ENCODE peak calls at places on chromosomes 4 and X, in seven cellular contexts. H, R, Q, Y, X, J and K are unnamed samples.

GRCh38 chr4:16659120-16659519 is 239.3 kb downstream of the LDB2 start:
- DNase-seq in H (no peak), X (no peak), R (no peak), Q (no peak), J (no peak), Y (no peak), K (no peak)

GRCh38 chr4:86924805-86925204 is 10.0 kb upstream of the AFF1 start:
- DNase-seq in Q (peak; percentile 79), J (no peak), X (peak; percentile 69), R (peak; percentile 65), H (no peak), Y (no peak), K (peak; percentile 50)

GRCh38 chrX:21412883-21413282 is 38.7 kb downstream of the CNKSR2 start:
- DNase-seq in R (no peak), X (peak; percentile 78), Y (no peak), Q (peak; percentile 26), H (no peak), J (no peak), K (peak; percentile 72)

GRCh38 chr4:89755210-89755609 is 81.8 kb downstream of the SNCA start:
- DNase-seq in Q (peak; percentile 26), Y (no peak), H (no peak), X (peak; percentile 9), J (no peak), R (peak; percentile 15), K (no peak)

GRCh38 chr4:37758226-37758625 is 68.3 kb upstream of the PGM2 start:
- DNase-seq in H (no peak), J (no peak), R (no peak), Q (peak; percentile 76), Y (no peak), X (peak; percentile 59), K (peak; percentile 48)

GRCh38 chr4:17324431-17324830 is 187.5 kb downstream of the QDPR start:
- DNase-seq in X (peak; percentile 59), Y (peak; percentile 67), H (peak; percentile 67), R (peak; percentile 43), Q (peak; percentile 72), J (peak; percentile 29), K (peak; percentile 41)

GRCh38 chrX:12011075-12011474 is 127.2 kb upstream of the FRMPD4 start:
- DNase-seq in H (no peak), Y (no peak), Q (peak; percentile 69), R (peak; percentile 76), X (peak; percentile 53), J (no peak), K (peak; percentile 37)

GRCh38 chr4:1983053-1983845 is 25.5 kb downstream of the NELFA start:
- DNase-seq in R (no peak), Y (no peak), Q (no peak), J (no peak), H (no peak), X (no peak), K (no peak)

GRCh38 chr4:2259541-2260267 is 2.2 kb downstream of the MXD4 start:
- DNase-seq in R (no peak), Q (no peak), J (no peak), X (no peak), H (no peak), Y (no peak), K (no peak)

GRCh38 chr4:28350485-28350884 is 1489.8 kb downstream of the STIM2 start:
- DNase-seq in H (no peak), J (no peak), Q (peak; percentile 53), R (peak; percentile 43), Y (no peak), X (no peak), K (no peak)

GRCh38 chr4:123235431-123235830 is 161.2 kb upstream of the SPRY1 start:
- DNase-seq in Q (peak; percentile 23), H (no peak), X (peak; percentile 85), J (no peak), R (peak; percentile 22), Y (no peak), K (peak; percentile 84)

GRCh38 chrX:106726485-106727437 is at the start of gene RNF128:
- DNase-seq in Q (peak; percentile 22), H (peak; percentile 83), J (peak; percentile 70), Y (no peak), X (peak; percentile 52), R (peak; percentile 43), K (peak; percentile 20)

GRCh38 chr4:39446842-39447573 is 11.7 kb downstream of the RPL9 start:
- DNase-seq in X (peak; percentile 59), R (peak; percentile 18), Q (peak; percentile 80), J (no peak), H (peak; percentile 49), Y (no peak), K (peak; percentile 31)

GRCh38 chrX:106957856-106958255 is 37.7 kb downstream of the CLDN2 start:
- DNase-seq in R (no peak), H (no peak), X (no peak), J (no peak), Y (no peak), Q (no peak), K (no peak)

GRCh38 chr4:40475609-40476008 is 140.5 kb downstream of the CHRNA9 start:
- DNase-seq in X (no peak), J (no peak), Y (no peak), Q (no peak), H (peak; percentile 39), R (no peak), K (no peak)

GRCh38 chr4:127624176-127624575 is 8.6 kb upstream of the INTU start:
- DNase-seq in Y (no peak), J (no peak), Q (no peak), H (no peak), R (no peak), X (no peak), K (no peak)

GRCh38 chr4:39320381-39321115 is 45.6 kb downstream of the RFC1 start:
- DNase-seq in X (peak; percentile 60), Q (peak; percentile 19), J (no peak), R (peak; percentile 15), H (no peak), Y (no peak), K (peak; percentile 49)

GRCh38 chr4:113955411-113955810 is 24.0 kb downstream of the ARSJ start:
- DNase-seq in X (no peak), Y (no peak), J (no peak), H (no peak), R (peak; percentile 58), Q (no peak), K (no peak)

GRCh38 chr4:101411926-101412325 is 64.6 kb upstream of the PPP3CA start:
- DNase-seq in Q (no peak), Y (no peak), R (peak; percentile 84), X (no peak), J (no peak), H (no peak), K (no peak)

GRCh38 chr4:185276036-185276435 is 66.6 kb downstream of the SNX25 start:
- DNase-seq in H (no peak), Y (no peak), Q (no peak), J (no peak), R (peak; percentile 58), X (peak; percentile 70), K (peak; percentile 60)

GRCh38 chr4:47075919-47076318 is 44.6 kb downstream of the GABRB1 start:
- DNase-seq in H (no peak), R (no peak), X (no peak), Q (no peak), Y (no peak), J (no peak), K (no peak)
- H2AFZ ChIP-seq in H (peak overlapping the region; percentile 79), R (no peak overlapping the region), X (no peak overlapping the region), Q (no peak overlapping the region), Y (no peak overlapping the region), J (no peak overlapping the region), K (peak overlapping the region; percentile 32)

GRCh38 chrX:110750526-110751189 is 45.0 kb downstream of the CHRDL1 start:
- DNase-seq in R (no peak), Y (no peak), H (peak; percentile 30), J (no peak), X (no peak), Q (no peak), K (no peak)

GRCh38 chrX:110746014-110746413 is 49.6 kb downstream of the CHRDL1 start:
- DNase-seq in Y (no peak), J (no peak), X (no peak), Q (no peak), R (no peak), H (peak; percentile 14), K (no peak)

GRCh38 chrX:110745288-110745687 is 50.3 kb downstream of the CHRDL1 start:
- DNase-seq in R (no peak), Y (no peak), Q (no peak), J (no peak), H (no peak), X (no peak), K (no peak)

GRCh38 chrX:110743679-110744340 is 51.8 kb downstream of the CHRDL1 start:
- DNase-seq in J (no peak), Y (no peak), X (peak; percentile 36), H (no peak), Q (no peak), R (no peak), K (no peak)

DNA sequence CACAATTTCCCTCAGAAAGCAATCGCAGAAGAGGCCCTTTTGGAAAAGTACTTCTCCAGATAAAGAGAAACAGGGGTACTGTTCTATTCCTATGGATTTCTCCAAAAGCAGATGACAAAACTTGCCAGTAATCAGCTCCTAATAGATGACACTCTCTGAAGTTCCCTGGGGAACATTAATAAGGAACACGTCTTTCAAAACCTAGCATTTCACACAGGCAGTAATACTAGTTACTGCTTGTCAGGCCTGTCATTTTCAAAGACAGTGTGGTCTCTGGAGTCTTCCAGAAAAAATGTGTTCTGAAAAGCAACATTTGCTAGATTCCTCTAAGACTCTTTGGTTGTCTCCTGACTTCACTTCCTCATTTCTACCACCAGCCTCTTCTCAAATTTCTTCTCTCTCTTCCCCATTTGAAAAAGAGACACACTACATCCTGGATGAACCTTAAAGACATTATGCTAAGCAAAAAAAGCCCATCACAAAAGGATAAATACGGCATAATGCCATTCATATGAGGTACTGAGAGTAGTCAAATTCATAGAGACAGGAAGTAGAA is 47.3 kb downstream of the CHRDL1 start:
- DNase-seq in Y (no peak), J (no peak), X (no peak), R (no peak), H (no peak), Q (no peak), K (no peak)
- H2AFZ ChIP-seq in Y (no peak overlapping the region), J (no peak overlapping the region), X (no peak overlapping the region), R (no peak overlapping the region), H (no peak overlapping the region), Q (no peak overlapping the region), K (no peak overlapping the region)

GRCh38 chr4:88146891-88147290 is 11.5 kb downstream of the ABCG2 start:
- DNase-seq in Q (no peak), J (no peak), R (no peak), H (no peak), Y (no peak), X (no peak), K (no peak)

GRCh38 chr4:88144048-88144447 is 14.4 kb downstream of the ABCG2 start:
- DNase-seq in R (no peak), H (no peak), X (no peak), Y (no peak), J (no peak), Q (no peak), K (no peak)

GRCh38 chr4:88147799-88148217 is 10.6 kb downstream of the ABCG2 start:
- DNase-seq in J (no peak), H (no peak), X (no peak), Q (peak; percentile 51), Y (no peak), R (peak; percentile 31), K (no peak)

GRCh38 chr4:88144866-88145300 is 13.6 kb downstream of the ABCG2 start:
- DNase-seq in R (peak; percentile 89), H (no peak), J (no peak), Q (peak; percentile 36), X (no peak), Y (no peak), K (no peak)

GRCh38 chr4:88148560-88148959 is 9.9 kb downstream of the ABCG2 start:
- DNase-seq in R (no peak), J (no peak), X (no peak), Y (no peak), H (no peak), Q (peak; percentile 46), K (no peak)
- H2AFZ ChIP-seq in R (no peak overlapping the region), J (no peak overlapping the region), X (no peak overlapping the region), Y (no peak overlapping the region), H (no peak overlapping the region), Q (no peak overlapping the region), K (no peak overlapping the region)

GRCh38 chr4:46993075-46994006 is at the start of gene GABRA4:
- DNase-seq in R (no peak), J (no peak), Q (peak; percentile 31), H (peak; percentile 55), X (peak; percentile 26), Y (no peak), K (peak; percentile 10)
- H2AFZ ChIP-seq in R (no peak within 1 kb of the TSS), J (no peak within 1 kb of the TSS), Q (peak within 1 kb of the TSS; percentile 91), H (peak within 1 kb of the TSS; percentile 98), X (no peak within 1 kb of the TSS), Y (no peak within 1 kb of the TSS), K (peak within 1 kb of the TSS; percentile 88)